ENCODE peak calls at places on chromosomes 3 and 15, in seven cellular contexts. F is RWPE2, G is HepG2, H is adipocyte, W is body of pancreas, J is Caco-2, P is SJSA1. T is an unnamed sample.

GRCh38 chr15:67187351-67187854 is 67.1 kb downstream of the AAGAB start:
- DNase-seq in F (no peak), G (no peak), H (no peak), W (no peak), J (no peak), P (no peak), T (peak; percentile 59)

GRCh38 chr15:99452728-99453643 is 112.8 kb upstream of the MEF2A start:
- DNase-seq in F (peak; percentile 79), G (peak; percentile 30), H (no peak), W (peak; percentile 86), J (no peak), P (no peak), T (no peak)

GRCh38 chr3:173135059-173135458 is 6.0 kb downstream of the SPATA16 start:
- DNase-seq in F (no peak), G (no peak), H (no peak), W (no peak), J (no peak), P (no peak), T (no peak)

GRCh38 chr15:64070965-64071851 is 22.4 kb downstream of the CIAO2A start:
- DNase-seq in F (no peak), G (peak; percentile 74), H (peak; percentile 72), W (peak; percentile 84), J (no peak), P (peak; percentile 12), T (peak; percentile 92)

GRCh38 chr15:72491768-72492167 is 17.6 kb downstream of the ARIH1 start:
- DNase-seq in F (no peak), G (no peak), H (peak; percentile 54), W (no peak), J (no peak), P (peak; percentile 49), T (peak; percentile 91)

GRCh38 chr15:77654975-77655374 is 22.3 kb upstream of the LINGO1 start:
- DNase-seq in F (no peak), G (peak; percentile 45), H (no peak), W (no peak), J (no peak), P (no peak), T (peak; percentile 17)

GRCh38 chr3:56238299-56238698 is 230.0 kb downstream of the ERC2 start:
- DNase-seq in F (no peak), G (no peak), H (no peak), W (no peak), J (no peak), P (no peak), T (no peak)

GRCh38 chr15:28873585-28874139 is 12.1 kb upstream of the APBA2 start:
- DNase-seq in F (no peak), G (no peak), H (peak; percentile 30), W (peak; percentile 70), J (no peak), P (no peak), T (no peak)

GRCh38 chr15:87916208-87916607 is 340.3 kb downstream of the NTRK3 start:
- DNase-seq in F (no peak), G (no peak), H (no peak), W (no peak), J (no peak), P (no peak), T (peak; percentile 8)

GRCh38 chr3:99418209-99418635 is 220.2 kb upstream of the COL8A1 start:
- DNase-seq in F (no peak), G (no peak), H (no peak), W (no peak), J (no peak), P (no peak), T (no peak)

GRCh38 chr3:184578822-184579221 is 17.2 kb downstream of the EPHB3 start:
- DNase-seq in F (no peak), G (peak; percentile 62), H (no peak), W (no peak), J (no peak), P (no peak), T (no peak)

GRCh38 chr15:98146031-98146430 is 185.5 kb downstream of the ARRDC4 start:
- DNase-seq in F (no peak), G (no peak), H (no peak), W (no peak), J (no peak), P (no peak), T (no peak)

GRCh38 chr3:189586941-189587687 is 44.1 kb upstream of the TP63 start:
- DNase-seq in F (no peak), G (no peak), H (no peak), W (no peak), J (no peak), P (no peak), T (no peak)

GRCh38 chr3:135504084-135504685 is 461.3 kb upstream of the PPP2R3A start:
- DNase-seq in F (no peak), G (no peak), H (no peak), W (no peak), J (no peak), P (no peak), T (no peak)

DNA sequence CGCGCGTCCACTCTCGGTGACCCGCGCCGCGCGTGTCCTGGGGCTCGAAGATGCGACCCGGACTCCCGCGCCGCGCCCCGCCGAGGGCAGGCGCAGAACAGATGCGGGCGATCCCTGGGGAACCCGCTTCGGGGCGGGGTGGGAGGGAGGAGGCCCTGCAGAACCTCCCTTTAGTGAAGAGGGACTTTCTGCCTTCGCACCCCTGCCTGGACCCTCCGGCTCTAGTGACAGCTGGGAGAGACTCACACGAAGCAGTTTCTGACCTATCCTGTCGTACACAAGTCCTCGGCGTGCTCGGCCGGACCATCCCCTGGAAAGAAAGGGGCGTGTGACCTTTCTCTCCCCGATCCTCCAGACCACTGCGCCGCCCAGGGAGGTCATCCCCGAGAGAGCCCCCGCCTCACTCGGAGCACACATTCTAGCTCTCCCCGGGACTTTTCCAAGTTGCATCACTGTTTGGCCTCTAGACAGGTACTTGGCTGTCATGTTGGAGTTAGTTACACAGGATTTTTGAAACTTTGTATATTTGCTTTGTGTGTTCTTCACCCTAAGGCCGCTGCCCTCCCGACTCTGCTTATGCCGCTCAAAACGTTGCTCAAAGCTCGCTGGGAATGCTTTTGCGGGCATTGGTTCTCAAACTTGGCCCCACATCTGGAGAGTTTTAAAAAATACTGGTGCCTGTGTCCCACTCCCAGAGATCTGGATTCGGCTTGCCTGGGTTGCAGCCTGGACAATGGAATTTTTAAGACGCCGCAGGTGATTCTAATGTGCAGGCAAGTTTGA is 581 bp downstream of the CGNL1 start:
- DNase-seq in F (no peak), G (peak; percentile 66), H (peak; percentile 33), W (peak; percentile 77), J (peak; percentile 45), P (peak; percentile 37), T (peak; percentile 39)
- H3K4me3 ChIP-seq in F (peak overlapping the region; percentile 49), G (peak overlapping the region; percentile 67), H (peak overlapping the region; percentile 78), W (peak overlapping the region; percentile 44), J (peak overlapping the region; percentile 79), P (peak overlapping the region; percentile 75), T (peak overlapping the region; percentile 66)

GRCh38 chr3:39234705-39235104 is 42.3 kb upstream of the XIRP1 start:
- DNase-seq in F (no peak), G (no peak), H (no peak), W (no peak), J (no peak), P (no peak), T (no peak)
- H3K27me3 ChIP-seq in F (peaks cover 16% of the 10 kb centered on the region), G (peaks cover 2% of the 10 kb centered on the region), H (peaks cover 64% of the 10 kb centered on the region), W (no peaks in the 10 kb centered on the region), J (no peaks in the 10 kb centered on the region), P (peaks cover 4% of the 10 kb centered on the region), T (peaks cover 34% of the 10 kb centered on the region)

GRCh38 chr3:54827056-54827687 is 100.7 kb downstream of the LRTM1 start:
- DNase-seq in F (no peak), G (no peak), H (no peak), W (no peak), J (no peak), P (no peak), T (no peak)

GRCh38 chr3:54830658-54831057 is 97.2 kb downstream of the LRTM1 start:
- DNase-seq in F (no peak), G (peak; percentile 20), H (no peak), W (no peak), J (no peak), P (no peak), T (peak; percentile 14)

GRCh38 chr3:54827766-54828165 is 100.1 kb downstream of the LRTM1 start:
- DNase-seq in F (no peak), G (no peak), H (peak; percentile 19), W (no peak), J (no peak), P (no peak), T (no peak)

GRCh38 chr3:54835701-54836100 is 92.2 kb downstream of the LRTM1 start:
- DNase-seq in F (no peak), G (no peak), H (no peak), W (no peak), J (no peak), P (no peak), T (no peak)

DNA sequence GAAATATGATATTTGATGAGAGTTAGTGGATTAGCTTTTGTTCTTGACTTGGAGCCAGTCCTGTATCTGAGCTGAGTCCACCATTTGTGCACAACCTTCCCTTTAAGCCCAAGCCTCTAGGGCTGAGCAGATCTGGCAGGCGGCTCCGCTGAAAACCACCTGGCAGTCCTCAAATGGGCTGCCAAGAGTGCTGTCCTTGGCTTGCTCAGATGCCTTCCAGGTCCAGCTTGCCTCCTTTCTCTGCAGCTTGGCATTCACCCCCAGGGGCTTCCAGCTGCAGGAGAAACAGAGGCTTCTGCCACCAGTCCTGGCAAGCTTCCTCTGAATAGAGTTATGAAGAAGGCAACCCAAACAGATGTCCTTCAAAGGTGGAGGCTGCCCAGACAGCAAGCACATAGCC is 96.8 kb downstream of the LRTM1 start:
- DNase-seq in F (no peak), G (no peak), H (no peak), W (no peak), J (no peak), P (no peak), T (no peak)
- H3K4me3 ChIP-seq in F (no peak overlapping the region), G (no peak overlapping the region), H (no peak overlapping the region), W (no peak overlapping the region), J (no peak overlapping the region), P (no peak overlapping the region), T (no peak overlapping the region)

DNA sequence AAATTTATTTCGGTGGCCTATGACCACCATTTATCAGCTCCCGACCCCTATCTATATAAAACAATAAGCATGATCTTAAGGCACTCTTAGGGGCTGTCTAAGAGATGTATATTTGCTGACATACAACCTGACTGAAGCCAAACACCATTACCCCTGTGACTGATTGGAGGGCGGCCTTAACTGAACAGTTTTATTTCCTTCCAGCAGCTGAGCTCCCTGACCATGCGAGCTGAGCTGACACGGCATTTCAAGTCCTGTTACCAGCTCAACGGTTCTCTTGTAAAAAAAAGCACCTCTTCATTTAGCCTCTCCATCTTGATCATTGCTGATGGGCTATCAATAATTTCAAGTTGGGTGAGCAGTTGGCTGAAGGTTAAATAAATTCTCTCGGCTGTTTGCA is 33.3 kb upstream of the BNIP2 start:
- DNase-seq in F (no peak), G (no peak), H (no peak), W (no peak), J (no peak), P (no peak), T (no peak)
- H3K27me3 ChIP-seq in F (no peaks in the 10 kb centered on the region), G (no peaks in the 10 kb centered on the region), H (no peaks in the 10 kb centered on the region), W (no peaks in the 10 kb centered on the region), J (no peaks in the 10 kb centered on the region), P (no peaks in the 10 kb centered on the region), T (peaks cover 9% of the 10 kb centered on the region)

DNA sequence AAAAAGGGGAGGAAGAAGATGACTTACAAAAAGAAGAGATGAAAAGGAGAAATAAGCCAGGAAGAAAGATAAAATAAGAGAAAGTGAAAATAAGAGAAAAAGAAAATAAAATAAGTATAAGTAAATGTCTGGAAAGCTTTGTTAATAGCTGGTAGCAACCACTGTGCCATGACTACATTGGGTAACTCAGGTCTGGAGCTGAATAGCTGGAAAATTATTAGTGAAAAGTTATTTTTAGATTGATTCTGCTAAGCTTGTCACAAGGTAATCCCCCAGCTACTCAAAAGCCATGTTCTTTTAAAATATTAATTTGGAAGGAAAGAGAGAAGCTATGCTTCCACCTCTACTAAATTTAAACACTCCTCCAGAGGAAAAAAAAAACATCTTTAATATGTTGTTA is 104.8 kb upstream of the THSD4 start:
- DNase-seq in F (no peak), G (no peak), H (no peak), W (no peak), J (no peak), P (no peak), T (no peak)
- H3K4me3 ChIP-seq in F (no peak overlapping the region), G (no peak overlapping the region), H (no peak overlapping the region), W (no peak overlapping the region), J (no peak overlapping the region), P (no peak overlapping the region), T (no peak overlapping the region)